ENCODE peak calls at places on chromosomes 11 and 22, in five cellular contexts. B is GM23248; Z is neuronal stem cell; W is SJSA1; R is naive thymus-derived CD4-positive, alpha-beta T cell. V is an unnamed sample.

GRCh38 chr22:47797546-47797945 is 1035.1 kb downstream of the TBC1D22A start:
- DNase-seq in W (peak; percentile 31), B (no peak), Z (no peak), R (no peak), V (no peak)

GRCh38 chr11:64851831-64852337 is 7.4 kb upstream of the CDC42BPG start:
- DNase-seq in Z (no peak), W (no peak), R (no peak), B (no peak), V (no peak)

GRCh38 chr11:1010006-1010405 is 26.5 kb downstream of the MUC6 start:
- DNase-seq in R (no peak), W (no peak), Z (no peak), B (no peak), V (no peak)

GRCh38 chr11:105767945-105768344 is 158.1 kb downstream of the GRIA4 start:
- DNase-seq in B (no peak), R (no peak), W (no peak), Z (no peak), V (no peak)

GRCh38 chr11:61971177-61972111 is 4.0 kb upstream of the FTH1 start:
- DNase-seq in B (peak; percentile 99), R (no peak), Z (peak; percentile 62), W (peak; percentile 100), V (no peak)

GRCh38 chr11:130118636-130119387 is 40.8 kb upstream of the ST14 start:
- DNase-seq in R (peak; percentile 5), W (no peak), Z (no peak), B (no peak), V (no peak)

GRCh38 chr11:121039971-121040613 is 16.2 kb downstream of the TBCEL start:
- DNase-seq in W (no peak), Z (no peak), R (no peak), B (no peak), V (no peak)

GRCh38 chr22:49420651-49421050 is 407.0 kb downstream of the BRD1 start:
- DNase-seq in W (no peak), B (no peak), R (no peak), Z (no peak), V (no peak)

GRCh38 chr11:131865860-131866259 is 495.4 kb downstream of the NTM start:
- DNase-seq in R (no peak), B (no peak), W (no peak), Z (no peak), V (no peak)

GRCh38 chr11:125214466-125215204 is 50.1 kb downstream of the PKNOX2 start:
- DNase-seq in W (no peak), B (no peak), R (no peak), Z (peak; percentile 51), V (no peak)

GRCh38 chr11:79940976-79941735 is 500.3 kb upstream of the TENM4 start:
- DNase-seq in B (peak; percentile 1), Z (no peak), W (no peak), R (no peak), V (no peak)

GRCh38 chr22:32324505-32325415 is 32.9 kb upstream of the RFPL3 start:
- DNase-seq in W (peak; percentile 42), R (no peak), Z (no peak), B (no peak), V (no peak)

GRCh38 chr11:1083621-1084551 is 9.2 kb downstream of the MUC2 start:
- DNase-seq in B (no peak), R (no peak), Z (no peak), W (no peak), V (no peak)

GRCh38 chr11:64571410-64572091 is 19.5 kb upstream of the SLC22A12 start:
- DNase-seq in Z (no peak), R (no peak), W (no peak), B (peak; percentile 58), V (no peak)

GRCh38 chr11:75330279-75330678 is 21.2 kb downstream of the ARRB1 start:
- DNase-seq in Z (no peak), W (no peak), R (no peak), B (no peak), V (no peak)

GRCh38 chr22:35034963-35035362 is 31.0 kb upstream of the ISX start:
- DNase-seq in R (no peak), B (no peak), W (no peak), Z (no peak), V (no peak)

GRCh38 chr22:37189011-37189466 is 992 bp upstream of the C1QTNF6 start:
- DNase-seq in Z (no peak), R (no peak), W (no peak), B (peak; percentile 39), V (no peak)

GRCh38 chr11:105177658-105178057 is 38.1 kb upstream of the CARD18 start:
- DNase-seq in W (no peak), Z (no peak), B (peak; percentile 90), R (no peak), V (no peak)

GRCh38 chr11:35623708-35624168 is 5.5 kb downstream of the FJX1 start:
- DNase-seq in W (peak; percentile 73), B (peak; percentile 30), Z (no peak), R (no peak), V (no peak)

GRCh38 chr22:24594569-24595120 is 1.8 kb upstream of the LRRC75B start:
- DNase-seq in B (no peak), W (no peak), R (no peak), Z (no peak), V (no peak)

GRCh38 chr22:21457023-21457787 is 10.0 kb upstream of the TMEM191C start:
- DNase-seq in W (peak; percentile 41), Z (no peak), R (no peak), B (no peak), V (no peak)

GRCh38 chr11:11336664-11337063 is 16.4 kb downstream of the CSNK2A3 start:
- DNase-seq in R (no peak), B (no peak), Z (no peak), W (no peak), V (no peak)

GRCh38 chr11:94537051-94537600 is 6.6 kb upstream of the FUT4 start:
- DNase-seq in R (no peak), Z (no peak), W (no peak), B (peak; percentile 74), V (no peak)

GRCh38 chr11:83078269-83078668 is 6.6 kb upstream of the RAB30 start:
- DNase-seq in B (no peak), Z (no peak), W (no peak), R (no peak), V (no peak)

GRCh38 chr11:63892233-63892632 is 24.7 kb downstream of the RCOR2 start:
- DNase-seq in B (peak; percentile 46), R (no peak), Z (no peak), W (no peak), V (no peak)

GRCh38 chr11:131886201-131886600 is 515.8 kb downstream of the NTM start:
- DNase-seq in R (no peak), B (no peak), W (no peak), Z (no peak), V (no peak)

GRCh38 chr11:118438314-118438931 is 2.1 kb downstream of the KMT2A start:
- DNase-seq in R (peak; percentile 69), B (peak; percentile 95), Z (no peak), W (peak; percentile 49), V (no peak)

GRCh38 chr11:112719736-112720525 is 241.3 kb upstream of the NCAM1 start:
- DNase-seq in Z (no peak), R (no peak), W (no peak), B (no peak), V (no peak)

GRCh38 chr22:49300951-49301397 is 526.7 kb downstream of the BRD1 start:
- DNase-seq in R (no peak), W (peak; percentile 28), Z (no peak), B (no peak), V (no peak)

GRCh38 chr11:6468712-6469495 is 4.8 kb downstream of the TRIM3 start:
- DNase-seq in Z (peak; percentile 88), R (no peak), B (peak; percentile 24), W (peak; percentile 58), V (no peak)

GRCh38 chr11:57622263-57622662 is 24.8 kb downstream of the SERPING1 start:
- DNase-seq in B (no peak), W (no peak), R (no peak), Z (no peak), V (no peak)
- H3K4me3 ChIP-seq in B (no peak overlapping the region), W (no peak overlapping the region), R (no peak overlapping the region), Z (no peak overlapping the region), V (no peak overlapping the region)

DNA sequence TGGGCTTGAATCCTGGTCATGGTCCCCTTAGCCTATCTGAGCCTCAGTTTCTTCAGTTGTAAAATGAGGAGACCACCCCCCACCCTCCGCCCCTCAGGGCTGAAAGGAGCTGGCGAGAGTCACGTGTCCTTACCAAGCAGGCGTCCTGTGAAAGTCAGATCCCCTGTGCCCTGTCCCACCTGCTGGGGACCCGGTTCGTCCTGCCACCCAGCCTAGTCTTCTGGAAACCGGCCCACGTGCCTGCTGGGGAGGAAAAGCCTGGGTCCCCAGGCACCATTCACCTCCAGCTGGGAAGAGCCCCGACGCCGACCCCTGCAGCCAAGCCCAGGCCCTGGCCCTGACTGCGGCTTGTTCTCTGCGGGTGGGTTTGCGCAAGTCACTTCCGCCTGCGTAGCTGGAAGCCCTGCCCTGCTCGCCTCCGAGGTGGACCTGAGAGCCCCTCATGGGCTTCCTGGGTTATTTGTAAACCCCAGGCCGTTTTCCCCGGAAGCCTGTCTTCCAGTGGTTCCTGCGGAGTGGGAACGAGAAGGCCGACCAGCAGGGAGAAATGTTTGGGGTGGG is 679 bp upstream of the SSH3 start:
- DNase-seq in B (peak; percentile 37), Z (no peak), R (no peak), W (no peak), V (no peak)
- H3K4me3 ChIP-seq in B (peak overlapping the region; percentile 82), Z (peak overlapping the region; percentile 95), R (peak overlapping the region; percentile 61), W (peak overlapping the region; percentile 89), V (peak overlapping the region; percentile 63)

DNA sequence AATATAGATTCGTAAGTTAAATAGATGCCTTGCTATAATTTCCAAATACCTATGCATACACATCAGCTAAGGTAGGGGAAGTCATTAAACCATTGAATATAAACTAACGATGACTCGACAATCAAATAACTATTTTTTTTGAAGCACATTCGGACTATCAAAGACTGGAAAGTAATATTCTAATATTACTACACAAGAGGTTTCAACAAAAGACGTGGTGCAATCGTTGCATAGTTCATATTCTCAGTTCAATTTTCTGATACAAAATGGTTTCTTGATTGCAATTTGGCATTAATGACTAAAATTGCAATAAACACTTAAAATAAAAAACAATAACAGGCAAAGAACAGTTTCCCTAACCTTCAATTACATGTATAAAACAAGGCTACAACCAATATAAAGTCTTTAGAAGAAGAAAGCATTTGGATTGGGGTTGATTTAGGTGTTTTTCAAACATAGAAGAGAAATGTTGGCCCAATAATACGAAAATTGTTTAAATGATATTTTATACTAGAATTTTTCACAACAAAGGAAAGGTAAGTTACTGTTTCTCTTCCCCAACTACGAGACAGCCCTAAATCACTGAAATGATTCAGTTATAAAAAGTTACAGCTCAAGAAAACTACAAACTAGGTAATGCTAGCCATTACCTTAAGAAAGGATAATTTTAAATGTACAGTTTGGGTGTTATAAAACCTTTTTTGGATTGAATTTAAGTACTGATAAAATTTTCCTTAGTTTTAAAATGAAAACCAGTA is 17.6 kb downstream of the BLID start:
- DNase-seq in R (no peak), Z (no peak), W (no peak), B (no peak), V (no peak)
- H3K4me3 ChIP-seq in R (no peak overlapping the region), Z (no peak overlapping the region), W (peak overlapping the region; percentile 42), B (peak overlapping the region; percentile 99), V (no peak overlapping the region)

GRCh38 chr11:13269775-13270174 is 7.8 kb upstream of the BMAL1 start:
- DNase-seq in Z (no peak), R (no peak), W (peak; percentile 8), B (peak; percentile 83), V (no peak)
- H3K4me3 ChIP-seq in Z (no peak overlapping the region), R (no peak overlapping the region), W (no peak overlapping the region), B (no peak overlapping the region), V (no peak overlapping the region)